ENCODE peak calls at places on chromosome 19, in nine cellular contexts. One of them, this sample, is unnamed.

GRCh38 chr19:1089891-1090290 is 5.3 kb downstream of the POLR2E start:
- ATAC-seq in Right ventricle myocardium inferior: no peak
- ATAC-seq in psoas muscle: no peak
- ATAC-seq in activated naive CD8-positive, alpha-beta T cell treated with anti-CD3 and anti-CD28 coated beads, Interleukin-2, amount 10 ng/mL, durations not matched to agents 7 days and 5 days: peak
- ATAC-seq in activated CD8-positive, alpha-beta T cell treated with anti-CD3 and anti-CD28 coated beads for 36 hours: peak
- ATAC-seq in thoracic aorta: no peak
- ATAC-seq in pancreas: no peak
- ATAC-seq in left lobe of liver: no peak
- ATAC-seq in GM12878: no peak
- ATAC-seq in this sample: no peak

GRCh38 chr19:55549500-55550320 is 4.4 kb upstream of the SBK3 start:
- ATAC-seq in thoracic aorta: peak
- ATAC-seq in GM12878: peak
- ATAC-seq in pancreas: peak
- ATAC-seq in activated naive CD8-positive, alpha-beta T cell treated with anti-CD3 and anti-CD28 coated beads, Interleukin-2, amount 10 ng/mL, durations not matched to agents 7 days and 5 days: no peak
- ATAC-seq in psoas muscle: peak
- ATAC-seq in activated CD8-positive, alpha-beta T cell treated with anti-CD3 and anti-CD28 coated beads for 36 hours: no peak
- ATAC-seq in left lobe of liver: peak
- ATAC-seq in Right ventricle myocardium inferior: no peak
- ATAC-seq in this sample: peak

GRCh38 chr19:54390942-54391577 is 24.2 kb upstream of the TTYH1 start:
- ATAC-seq in psoas muscle: no peak
- ATAC-seq in GM12878: peak
- ATAC-seq in activated CD8-positive, alpha-beta T cell treated with anti-CD3 and anti-CD28 coated beads for 36 hours: peak
- ATAC-seq in left lobe of liver: peak
- ATAC-seq in pancreas: peak
- ATAC-seq in Right ventricle myocardium inferior: no peak
- ATAC-seq in thoracic aorta: no peak
- ATAC-seq in activated naive CD8-positive, alpha-beta T cell treated with anti-CD3 and anti-CD28 coated beads, Interleukin-2, amount 10 ng/mL, durations not matched to agents 7 days and 5 days: no peak
- ATAC-seq in this sample: no peak

GRCh38 chr19:53772943-53773342 is 51.2 kb downstream of the NLRP12 start:
- ATAC-seq in left lobe of liver: peak
- ATAC-seq in pancreas: peak
- ATAC-seq in GM12878: no peak
- ATAC-seq in Right ventricle myocardium inferior: no peak
- ATAC-seq in activated naive CD8-positive, alpha-beta T cell treated with anti-CD3 and anti-CD28 coated beads, Interleukin-2, amount 10 ng/mL, durations not matched to agents 7 days and 5 days: no peak
- ATAC-seq in thoracic aorta: no peak
- ATAC-seq in psoas muscle: no peak
- ATAC-seq in activated CD8-positive, alpha-beta T cell treated with anti-CD3 and anti-CD28 coated beads for 36 hours: peak
- ATAC-seq in this sample: no peak

GRCh38 chr19:17873661-17874422 is 2.1 kb downstream of the SLC5A5 start:
- ATAC-seq in psoas muscle: peak
- ATAC-seq in activated CD8-positive, alpha-beta T cell treated with anti-CD3 and anti-CD28 coated beads for 36 hours: peak
- ATAC-seq in left lobe of liver: no peak
- ATAC-seq in GM12878: peak
- ATAC-seq in activated naive CD8-positive, alpha-beta T cell treated with anti-CD3 and anti-CD28 coated beads, Interleukin-2, amount 10 ng/mL, durations not matched to agents 7 days and 5 days: peak
- ATAC-seq in pancreas: peak
- ATAC-seq in thoracic aorta: no peak
- ATAC-seq in Right ventricle myocardium inferior: no peak
- ATAC-seq in this sample: peak

GRCh38 chr19:35890113-35890650 is 10.2 kb downstream of the NFKBID start:
- ATAC-seq in pancreas: no peak
- ATAC-seq in GM12878: no peak
- ATAC-seq in thoracic aorta: no peak
- ATAC-seq in psoas muscle: no peak
- ATAC-seq in Right ventricle myocardium inferior: no peak
- ATAC-seq in activated CD8-positive, alpha-beta T cell treated with anti-CD3 and anti-CD28 coated beads for 36 hours: no peak
- ATAC-seq in left lobe of liver: no peak
- ATAC-seq in activated naive CD8-positive, alpha-beta T cell treated with anti-CD3 and anti-CD28 coated beads, Interleukin-2, amount 10 ng/mL, durations not matched to agents 7 days and 5 days: peak
- ATAC-seq in this sample: no peak

GRCh38 chr19:1941146-1942077 is at the start of gene CSNK1G2:
- ATAC-seq in psoas muscle: no peak
- ATAC-seq in GM12878: peak
- ATAC-seq in Right ventricle myocardium inferior: no peak
- ATAC-seq in thoracic aorta: no peak
- ATAC-seq in activated CD8-positive, alpha-beta T cell treated with anti-CD3 and anti-CD28 coated beads for 36 hours: peak
- ATAC-seq in activated naive CD8-positive, alpha-beta T cell treated with anti-CD3 and anti-CD28 coated beads, Interleukin-2, amount 10 ng/mL, durations not matched to agents 7 days and 5 days: peak
- ATAC-seq in pancreas: peak
- ATAC-seq in left lobe of liver: peak
- ATAC-seq in this sample: peak

GRCh38 chr19:389935-390289 is 19.0 kb downstream of the C2CD4C start:
- ATAC-seq in psoas muscle: no peak
- ATAC-seq in left lobe of liver: no peak
- ATAC-seq in activated naive CD8-positive, alpha-beta T cell treated with anti-CD3 and anti-CD28 coated beads, Interleukin-2, amount 10 ng/mL, durations not matched to agents 7 days and 5 days: no peak
- ATAC-seq in Right ventricle myocardium inferior: no peak
- ATAC-seq in GM12878: no peak
- ATAC-seq in pancreas: no peak
- ATAC-seq in thoracic aorta: no peak
- ATAC-seq in activated CD8-positive, alpha-beta T cell treated with anti-CD3 and anti-CD28 coated beads for 36 hours: no peak
- ATAC-seq in this sample: no peak

GRCh38 chr19:17680235-17680722 is 7.9 kb downstream of the UNC13A start:
- ATAC-seq in thoracic aorta: peak
- ATAC-seq in pancreas: peak
- ATAC-seq in GM12878: peak
- ATAC-seq in Right ventricle myocardium inferior: peak
- ATAC-seq in psoas muscle: peak
- ATAC-seq in activated CD8-positive, alpha-beta T cell treated with anti-CD3 and anti-CD28 coated beads for 36 hours: peak
- ATAC-seq in activated naive CD8-positive, alpha-beta T cell treated with anti-CD3 and anti-CD28 coated beads, Interleukin-2, amount 10 ng/mL, durations not matched to agents 7 days and 5 days: peak
- ATAC-seq in left lobe of liver: peak
- ATAC-seq in this sample: peak

GRCh38 chr19:3192228-3192635 is 6.5 kb downstream of the NCLN start:
- ATAC-seq in psoas muscle: no peak
- ATAC-seq in pancreas: no peak
- ATAC-seq in thoracic aorta: no peak
- ATAC-seq in Right ventricle myocardium inferior: no peak
- ATAC-seq in activated naive CD8-positive, alpha-beta T cell treated with anti-CD3 and anti-CD28 coated beads, Interleukin-2, amount 10 ng/mL, durations not matched to agents 7 days and 5 days: no peak
- ATAC-seq in GM12878: no peak
- ATAC-seq in left lobe of liver: no peak
- ATAC-seq in activated CD8-positive, alpha-beta T cell treated with anti-CD3 and anti-CD28 coated beads for 36 hours: no peak
- ATAC-seq in this sample: no peak

GRCh38 chr19:54298357-54299125 is 14.4 kb downstream of the LILRA5 start:
- ATAC-seq in pancreas: no peak
- ATAC-seq in activated naive CD8-positive, alpha-beta T cell treated with anti-CD3 and anti-CD28 coated beads, Interleukin-2, amount 10 ng/mL, durations not matched to agents 7 days and 5 days: no peak
- ATAC-seq in GM12878: no peak
- ATAC-seq in activated CD8-positive, alpha-beta T cell treated with anti-CD3 and anti-CD28 coated beads for 36 hours: no peak
- ATAC-seq in thoracic aorta: no peak
- ATAC-seq in Right ventricle myocardium inferior: no peak
- ATAC-seq in left lobe of liver: peak
- ATAC-seq in psoas muscle: no peak
- ATAC-seq in this sample: peak

GRCh38 chr19:38122402-38123093 is 101.5 kb downstream of the DPF1 start:
- ATAC-seq in thoracic aorta: no peak
- ATAC-seq in psoas muscle: no peak
- ATAC-seq in activated CD8-positive, alpha-beta T cell treated with anti-CD3 and anti-CD28 coated beads for 36 hours: no peak
- ATAC-seq in left lobe of liver: no peak
- ATAC-seq in pancreas: peak
- ATAC-seq in GM12878: no peak
- ATAC-seq in activated naive CD8-positive, alpha-beta T cell treated with anti-CD3 and anti-CD28 coated beads, Interleukin-2, amount 10 ng/mL, durations not matched to agents 7 days and 5 days: no peak
- ATAC-seq in Right ventricle myocardium inferior: no peak
- ATAC-seq in this sample: no peak

GRCh38 chr19:18282021-18282787 is 782 bp upstream of the JUND start:
- ATAC-seq in activated CD8-positive, alpha-beta T cell treated with anti-CD3 and anti-CD28 coated beads for 36 hours: peak
- ATAC-seq in activated naive CD8-positive, alpha-beta T cell treated with anti-CD3 and anti-CD28 coated beads, Interleukin-2, amount 10 ng/mL, durations not matched to agents 7 days and 5 days: peak
- ATAC-seq in thoracic aorta: peak
- ATAC-seq in pancreas: peak
- ATAC-seq in psoas muscle: peak
- ATAC-seq in GM12878: peak
- ATAC-seq in Right ventricle myocardium inferior: peak
- ATAC-seq in left lobe of liver: peak
- ATAC-seq in this sample: no peak

GRCh38 chr19:34184880-34185491 is 12.7 kb downstream of the LSM14A start:
- ATAC-seq in activated CD8-positive, alpha-beta T cell treated with anti-CD3 and anti-CD28 coated beads for 36 hours: peak
- ATAC-seq in left lobe of liver: no peak
- ATAC-seq in activated naive CD8-positive, alpha-beta T cell treated with anti-CD3 and anti-CD28 coated beads, Interleukin-2, amount 10 ng/mL, durations not matched to agents 7 days and 5 days: no peak
- ATAC-seq in Right ventricle myocardium inferior: peak
- ATAC-seq in GM12878: peak
- ATAC-seq in pancreas: no peak
- ATAC-seq in psoas muscle: peak
- ATAC-seq in thoracic aorta: no peak
- ATAC-seq in this sample: no peak

GRCh38 chr19:37991176-37991835 is 84.3 kb downstream of the SIPA1L3 start:
- ATAC-seq in Right ventricle myocardium inferior: peak
- ATAC-seq in pancreas: no peak
- ATAC-seq in activated CD8-positive, alpha-beta T cell treated with anti-CD3 and anti-CD28 coated beads for 36 hours: no peak
- ATAC-seq in psoas muscle: no peak
- ATAC-seq in left lobe of liver: no peak
- ATAC-seq in activated naive CD8-positive, alpha-beta T cell treated with anti-CD3 and anti-CD28 coated beads, Interleukin-2, amount 10 ng/mL, durations not matched to agents 7 days and 5 days: no peak
- ATAC-seq in GM12878: no peak
- ATAC-seq in thoracic aorta: no peak
- ATAC-seq in this sample: no peak

GRCh38 chr19:4058696-4059492 is 7.8 kb downstream of the ZBTB7A start:
- ATAC-seq in pancreas: no peak
- ATAC-seq in left lobe of liver: peak
- ATAC-seq in activated naive CD8-positive, alpha-beta T cell treated with anti-CD3 and anti-CD28 coated beads, Interleukin-2, amount 10 ng/mL, durations not matched to agents 7 days and 5 days: no peak
- ATAC-seq in Right ventricle myocardium inferior: peak
- ATAC-seq in thoracic aorta: no peak
- ATAC-seq in psoas muscle: peak
- ATAC-seq in GM12878: no peak
- ATAC-seq in activated CD8-positive, alpha-beta T cell treated with anti-CD3 and anti-CD28 coated beads for 36 hours: no peak
- ATAC-seq in this sample: no peak

GRCh38 chr19:17615889-17616685 is 60.6 kb downstream of the COLGALT1 start:
- ATAC-seq in activated CD8-positive, alpha-beta T cell treated with anti-CD3 and anti-CD28 coated beads for 36 hours: peak
- ATAC-seq in thoracic aorta: no peak
- ATAC-seq in GM12878: no peak
- ATAC-seq in activated naive CD8-positive, alpha-beta T cell treated with anti-CD3 and anti-CD28 coated beads, Interleukin-2, amount 10 ng/mL, durations not matched to agents 7 days and 5 days: no peak
- ATAC-seq in left lobe of liver: no peak
- ATAC-seq in pancreas: no peak
- ATAC-seq in psoas muscle: no peak
- ATAC-seq in Right ventricle myocardium inferior: no peak
- ATAC-seq in this sample: no peak

GRCh38 chr19:51607920-51608562 is 22.2 kb downstream of the SIGLEC5 start:
- ATAC-seq in GM12878: peak
- ATAC-seq in activated CD8-positive, alpha-beta T cell treated with anti-CD3 and anti-CD28 coated beads for 36 hours: no peak
- ATAC-seq in left lobe of liver: peak
- ATAC-seq in pancreas: peak
- ATAC-seq in Right ventricle myocardium inferior: no peak
- ATAC-seq in psoas muscle: no peak
- ATAC-seq in thoracic aorta: no peak
- ATAC-seq in activated naive CD8-positive, alpha-beta T cell treated with anti-CD3 and anti-CD28 coated beads, Interleukin-2, amount 10 ng/mL, durations not matched to agents 7 days and 5 days: no peak
- ATAC-seq in this sample: no peak